ENCODE peak calls at places on chromosomes 12 and 14, in seven cellular contexts. One of them, this sample, is unnamed.

GRCh38 chr12:958449-959123 is 9.1 kb upstream of the RAD52 start:
- DNase-seq in mucosa of gallbladder: no peak
- DNase-seq in H9: no peak
- DNase-seq in GM06990: peak
- DNase-seq in HFFc6: no peak
- DNase-seq in stimulated activated CD4-positive, alpha-beta T cell treated with anti-CD3 and anti-CD28 coated beads, Interleukin-2, amount 100 ng/mL, for 4 hours: no peak
- DNase-seq in AG09309: no peak
- DNase-seq in this sample: no peak

GRCh38 chr12:44317651-44318126 is 481.8 kb downstream of the TMEM117 start:
- DNase-seq in mucosa of gallbladder: no peak
- DNase-seq in HFFc6: peak
- DNase-seq in AG09309: no peak
- DNase-seq in stimulated activated CD4-positive, alpha-beta T cell treated with anti-CD3 and anti-CD28 coated beads, Interleukin-2, amount 100 ng/mL, for 4 hours: no peak
- DNase-seq in GM06990: peak
- DNase-seq in H9: peak
- DNase-seq in this sample: no peak

GRCh38 chr12:15602051-15602672 is 187.0 kb downstream of the EPS8 start:
- DNase-seq in mucosa of gallbladder: no peak
- DNase-seq in H9: no peak
- DNase-seq in GM06990: no peak
- DNase-seq in stimulated activated CD4-positive, alpha-beta T cell treated with anti-CD3 and anti-CD28 coated beads, Interleukin-2, amount 100 ng/mL, for 4 hours: no peak
- DNase-seq in HFFc6: peak
- DNase-seq in AG09309: no peak
- DNase-seq in this sample: no peak

GRCh38 chr14:51304956-51305355 is 64.9 kb downstream of the TMX1 start:
- DNase-seq in H9: no peak
- DNase-seq in mucosa of gallbladder: no peak
- DNase-seq in stimulated activated CD4-positive, alpha-beta T cell treated with anti-CD3 and anti-CD28 coated beads, Interleukin-2, amount 100 ng/mL, for 4 hours: no peak
- DNase-seq in GM06990: no peak
- DNase-seq in AG09309: peak
- DNase-seq in HFFc6: peak
- DNase-seq in this sample: no peak

GRCh38 chr14:34361504-34362011 is 100.5 kb downstream of the SPTSSA start:
- DNase-seq in GM06990: no peak
- DNase-seq in H9: no peak
- DNase-seq in HFFc6: no peak
- DNase-seq in stimulated activated CD4-positive, alpha-beta T cell treated with anti-CD3 and anti-CD28 coated beads, Interleukin-2, amount 100 ng/mL, for 4 hours: no peak
- DNase-seq in mucosa of gallbladder: no peak
- DNase-seq in AG09309: no peak
- DNase-seq in this sample: no peak

GRCh38 chr14:75561013-75561432 is 17.4 kb upstream of the FLVCR2 start:
- DNase-seq in HFFc6: peak
- DNase-seq in stimulated activated CD4-positive, alpha-beta T cell treated with anti-CD3 and anti-CD28 coated beads, Interleukin-2, amount 100 ng/mL, for 4 hours: no peak
- DNase-seq in mucosa of gallbladder: peak
- DNase-seq in GM06990: no peak
- DNase-seq in AG09309: peak
- DNase-seq in H9: peak
- DNase-seq in this sample: peak

GRCh38 chr14:84520711-84521338 is 1009.1 kb upstream of the FLRT2 start:
- DNase-seq in H9: no peak
- DNase-seq in HFFc6: no peak
- DNase-seq in AG09309: no peak
- DNase-seq in mucosa of gallbladder: no peak
- DNase-seq in stimulated activated CD4-positive, alpha-beta T cell treated with anti-CD3 and anti-CD28 coated beads, Interleukin-2, amount 100 ng/mL, for 4 hours: no peak
- DNase-seq in GM06990: no peak
- DNase-seq in this sample: no peak

GRCh38 chr14:50985816-50986396 is 41.6 kb upstream of the PYGL start:
- DNase-seq in stimulated activated CD4-positive, alpha-beta T cell treated with anti-CD3 and anti-CD28 coated beads, Interleukin-2, amount 100 ng/mL, for 4 hours: no peak
- DNase-seq in AG09309: no peak
- DNase-seq in mucosa of gallbladder: no peak
- DNase-seq in H9: no peak
- DNase-seq in HFFc6: no peak
- DNase-seq in GM06990: no peak
- DNase-seq in this sample: no peak

GRCh38 chr12:103495158-103495782 is 498 bp downstream of the C12orf42 start:
- DNase-seq in mucosa of gallbladder: peak
- DNase-seq in GM06990: peak
- DNase-seq in AG09309: no peak
- DNase-seq in HFFc6: no peak
- DNase-seq in H9: peak
- DNase-seq in stimulated activated CD4-positive, alpha-beta T cell treated with anti-CD3 and anti-CD28 coated beads, Interleukin-2, amount 100 ng/mL, for 4 hours: peak
- DNase-seq in this sample: peak

GRCh38 chr12:26723379-26724308 is 109.3 kb downstream of the ITPR2 start:
- DNase-seq in AG09309: no peak
- DNase-seq in HFFc6: peak
- DNase-seq in mucosa of gallbladder: no peak
- DNase-seq in stimulated activated CD4-positive, alpha-beta T cell treated with anti-CD3 and anti-CD28 coated beads, Interleukin-2, amount 100 ng/mL, for 4 hours: no peak
- DNase-seq in H9: no peak
- DNase-seq in GM06990: no peak
- DNase-seq in this sample: no peak

GRCh38 chr12:30218073-30218472 is 434.3 kb upstream of the TMTC1 start:
- DNase-seq in stimulated activated CD4-positive, alpha-beta T cell treated with anti-CD3 and anti-CD28 coated beads, Interleukin-2, amount 100 ng/mL, for 4 hours: no peak
- DNase-seq in HFFc6: no peak
- DNase-seq in H9: no peak
- DNase-seq in AG09309: no peak
- DNase-seq in mucosa of gallbladder: no peak
- DNase-seq in GM06990: no peak
- DNase-seq in this sample: no peak

GRCh38 chr14:96274122-96274910 is 18.3 kb downstream of the BDKRB1 start:
- DNase-seq in mucosa of gallbladder: no peak
- DNase-seq in stimulated activated CD4-positive, alpha-beta T cell treated with anti-CD3 and anti-CD28 coated beads, Interleukin-2, amount 100 ng/mL, for 4 hours: no peak
- DNase-seq in AG09309: peak
- DNase-seq in HFFc6: peak
- DNase-seq in GM06990: no peak
- DNase-seq in H9: no peak
- DNase-seq in this sample: no peak

GRCh38 chr14:77181603-77182437 is at the start of gene TMEM63C:
- DNase-seq in AG09309: no peak
- DNase-seq in HFFc6: no peak
- DNase-seq in mucosa of gallbladder: peak
- DNase-seq in H9: peak
- DNase-seq in stimulated activated CD4-positive, alpha-beta T cell treated with anti-CD3 and anti-CD28 coated beads, Interleukin-2, amount 100 ng/mL, for 4 hours: peak
- DNase-seq in GM06990: peak
- DNase-seq in this sample: peak

GRCh38 chr12:9340422-9341259 is 132.4 kb upstream of the PZP start:
- DNase-seq in mucosa of gallbladder: no peak
- DNase-seq in H9: no peak
- DNase-seq in AG09309: no peak
- DNase-seq in stimulated activated CD4-positive, alpha-beta T cell treated with anti-CD3 and anti-CD28 coated beads, Interleukin-2, amount 100 ng/mL, for 4 hours: no peak
- DNase-seq in GM06990: no peak
- DNase-seq in HFFc6: peak
- DNase-seq in this sample: no peak

GRCh38 chr14:38145142-38145541 is 62.6 kb upstream of the SSTR1 start:
- DNase-seq in HFFc6: no peak
- DNase-seq in H9: no peak
- DNase-seq in GM06990: no peak
- DNase-seq in mucosa of gallbladder: no peak
- DNase-seq in stimulated activated CD4-positive, alpha-beta T cell treated with anti-CD3 and anti-CD28 coated beads, Interleukin-2, amount 100 ng/mL, for 4 hours: no peak
- DNase-seq in AG09309: no peak
- DNase-seq in this sample: no peak

GRCh38 chr12:402127-402456 is 648 bp downstream of the CCDC77 start:
- DNase-seq in mucosa of gallbladder: no peak
- DNase-seq in HFFc6: peak
- DNase-seq in H9: no peak
- DNase-seq in GM06990: no peak
- DNase-seq in stimulated activated CD4-positive, alpha-beta T cell treated with anti-CD3 and anti-CD28 coated beads, Interleukin-2, amount 100 ng/mL, for 4 hours: no peak
- DNase-seq in AG09309: no peak
- DNase-seq in this sample: no peak

GRCh38 chr14:58108717-58109116 is 43.3 kb downstream of the ARMH4 start:
- DNase-seq in mucosa of gallbladder: no peak
- DNase-seq in AG09309: no peak
- DNase-seq in H9: no peak
- DNase-seq in HFFc6: no peak
- DNase-seq in stimulated activated CD4-positive, alpha-beta T cell treated with anti-CD3 and anti-CD28 coated beads, Interleukin-2, amount 100 ng/mL, for 4 hours: no peak
- DNase-seq in GM06990: no peak
- DNase-seq in this sample: no peak

GRCh38 chr12:6363330-6364036 is 11.9 kb downstream of the SCNN1A start:
- DNase-seq in stimulated activated CD4-positive, alpha-beta T cell treated with anti-CD3 and anti-CD28 coated beads, Interleukin-2, amount 100 ng/mL, for 4 hours: peak
- DNase-seq in HFFc6: no peak
- DNase-seq in H9: peak
- DNase-seq in AG09309: no peak
- DNase-seq in GM06990: peak
- DNase-seq in mucosa of gallbladder: peak
- DNase-seq in this sample: peak

GRCh38 chr14:102968306-102968705 is 45.8 kb downstream of the AMN start:
- DNase-seq in GM06990: no peak
- DNase-seq in AG09309: no peak
- DNase-seq in HFFc6: no peak
- DNase-seq in stimulated activated CD4-positive, alpha-beta T cell treated with anti-CD3 and anti-CD28 coated beads, Interleukin-2, amount 100 ng/mL, for 4 hours: no peak
- DNase-seq in mucosa of gallbladder: no peak
- DNase-seq in H9: no peak
- DNase-seq in this sample: no peak

GRCh38 chr12:12792421-12792820 is 7.0 kb downstream of the APOLD1 start:
- DNase-seq in GM06990: no peak
- DNase-seq in AG09309: no peak
- DNase-seq in stimulated activated CD4-positive, alpha-beta T cell treated with anti-CD3 and anti-CD28 coated beads, Interleukin-2, amount 100 ng/mL, for 4 hours: no peak
- DNase-seq in mucosa of gallbladder: no peak
- DNase-seq in HFFc6: no peak
- DNase-seq in H9: no peak
- DNase-seq in this sample: no peak

GRCh38 chr12:51028811-51029146 is 2.6 kb upstream of the SLC11A2 start:
- DNase-seq in HFFc6: peak
- DNase-seq in stimulated activated CD4-positive, alpha-beta T cell treated with anti-CD3 and anti-CD28 coated beads, Interleukin-2, amount 100 ng/mL, for 4 hours: no peak
- DNase-seq in AG09309: no peak
- DNase-seq in H9: no peak
- DNase-seq in GM06990: no peak
- DNase-seq in mucosa of gallbladder: no peak
- DNase-seq in this sample: no peak

GRCh38 chr12:76698316-76698715 is 65.6 kb upstream of the ZDHHC17 start:
- DNase-seq in AG09309: no peak
- DNase-seq in mucosa of gallbladder: no peak
- DNase-seq in HFFc6: no peak
- DNase-seq in GM06990: no peak
- DNase-seq in stimulated activated CD4-positive, alpha-beta T cell treated with anti-CD3 and anti-CD28 coated beads, Interleukin-2, amount 100 ng/mL, for 4 hours: no peak
- DNase-seq in H9: no peak
- DNase-seq in this sample: no peak

GRCh38 chr14:32352631-32353030 is 23.5 kb downstream of the AKAP6 start:
- DNase-seq in H9: no peak
- DNase-seq in stimulated activated CD4-positive, alpha-beta T cell treated with anti-CD3 and anti-CD28 coated beads, Interleukin-2, amount 100 ng/mL, for 4 hours: no peak
- DNase-seq in AG09309: no peak
- DNase-seq in GM06990: no peak
- DNase-seq in HFFc6: peak
- DNase-seq in mucosa of gallbladder: no peak
- DNase-seq in this sample: no peak

GRCh38 chr14:59543873-59544272 is 32.7 kb downstream of the CCDC175 start:
- DNase-seq in mucosa of gallbladder: no peak
- DNase-seq in stimulated activated CD4-positive, alpha-beta T cell treated with anti-CD3 and anti-CD28 coated beads, Interleukin-2, amount 100 ng/mL, for 4 hours: no peak
- DNase-seq in HFFc6: no peak
- DNase-seq in AG09309: no peak
- DNase-seq in H9: no peak
- DNase-seq in GM06990: no peak
- DNase-seq in this sample: no peak

GRCh38 chr12:123046431-123046830 is 66.0 kb downstream of the ARL6IP4 start:
- DNase-seq in HFFc6: no peak
- DNase-seq in mucosa of gallbladder: no peak
- DNase-seq in stimulated activated CD4-positive, alpha-beta T cell treated with anti-CD3 and anti-CD28 coated beads, Interleukin-2, amount 100 ng/mL, for 4 hours: no peak
- DNase-seq in H9: no peak
- DNase-seq in GM06990: no peak
- DNase-seq in AG09309: no peak
- DNase-seq in this sample: no peak

GRCh38 chr12:40315375-40315774 is 90.6 kb downstream of the LRRK2 start:
- DNase-seq in stimulated activated CD4-positive, alpha-beta T cell treated with anti-CD3 and anti-CD28 coated beads, Interleukin-2, amount 100 ng/mL, for 4 hours: no peak
- DNase-seq in HFFc6: no peak
- DNase-seq in GM06990: no peak
- DNase-seq in mucosa of gallbladder: no peak
- DNase-seq in AG09309: no peak
- DNase-seq in H9: no peak
- DNase-seq in this sample: no peak

GRCh38 chr12:82883396-82884360 is 197.0 kb downstream of the TMTC2 start:
- DNase-seq in stimulated activated CD4-positive, alpha-beta T cell treated with anti-CD3 and anti-CD28 coated beads, Interleukin-2, amount 100 ng/mL, for 4 hours: no peak
- DNase-seq in HFFc6: no peak
- DNase-seq in AG09309: no peak
- DNase-seq in mucosa of gallbladder: no peak
- DNase-seq in H9: no peak
- DNase-seq in GM06990: no peak
- DNase-seq in this sample: no peak

GRCh38 chr12:46212108-46212982 is 56.5 kb downstream of the SLC38A1 start:
- DNase-seq in mucosa of gallbladder: no peak
- DNase-seq in H9: no peak
- DNase-seq in GM06990: no peak
- DNase-seq in AG09309: peak
- DNase-seq in stimulated activated CD4-positive, alpha-beta T cell treated with anti-CD3 and anti-CD28 coated beads, Interleukin-2, amount 100 ng/mL, for 4 hours: no peak
- DNase-seq in HFFc6: no peak
- DNase-seq in this sample: no peak

GRCh38 chr12:85834378-85834777 is 1.8 kb downstream of the RASSF9 start:
- DNase-seq in GM06990: no peak
- DNase-seq in mucosa of gallbladder: no peak
- DNase-seq in stimulated activated CD4-positive, alpha-beta T cell treated with anti-CD3 and anti-CD28 coated beads, Interleukin-2, amount 100 ng/mL, for 4 hours: no peak
- DNase-seq in HFFc6: no peak
- DNase-seq in AG09309: no peak
- DNase-seq in H9: no peak
- DNase-seq in this sample: no peak

GRCh38 chr14:63891148-63891964 is 38.6 kb downstream of the SYNE2 start:
- DNase-seq in GM06990: no peak
- DNase-seq in stimulated activated CD4-positive, alpha-beta T cell treated with anti-CD3 and anti-CD28 coated beads, Interleukin-2, amount 100 ng/mL, for 4 hours: no peak
- DNase-seq in mucosa of gallbladder: no peak
- DNase-seq in H9: peak
- DNase-seq in AG09309: no peak
- DNase-seq in HFFc6: no peak
- DNase-seq in this sample: no peak

GRCh38 chr12:8590842-8591545 is 21.7 kb downstream of the AICDA start:
- DNase-seq in H9: no peak
- DNase-seq in mucosa of gallbladder: no peak
- DNase-seq in AG09309: no peak
- DNase-seq in HFFc6: no peak
- DNase-seq in GM06990: no peak
- DNase-seq in stimulated activated CD4-positive, alpha-beta T cell treated with anti-CD3 and anti-CD28 coated beads, Interleukin-2, amount 100 ng/mL, for 4 hours: no peak
- DNase-seq in this sample: no peak

This sample was measured in left colon.